ENCODE peak calls at places on chromosomes 7 and 10, in eight cellular contexts. O is fibroblast of pulmonary artery, X is gastrocnemius medialis, S is fibroblast of villous mesenchyme, B is fibroblast of lung, J is brain microvascular endothelial cell, G is AG04450, R is HepG2. M is an unnamed sample.

GRCh38 chr7:132656846-132657776 is 80.8 kb upstream of the PLXNA4 start:
- DNase-seq in O (peak; percentile 30), X (no peak), S (no peak), B (no peak), J (no peak), G (no peak), R (no peak), M (no peak)

GRCh38 chr10:82813856-82814255 is 938.9 kb downstream of the NRG3 start:
- DNase-seq in O (peak; percentile 6), X (no peak), S (peak; percentile 18), B (peak; percentile 72), J (no peak), G (no peak), R (peak; percentile 2), M (peak; percentile 47)

GRCh38 chr10:71072146-71072819 is 140.1 kb upstream of the UNC5B start:
- DNase-seq in O (no peak), X (no peak), S (no peak), B (no peak), J (no peak), G (no peak), R (no peak), M (no peak)

GRCh38 chr7:107180378-107180777 is 11.6 kb downstream of the HBP1 start:
- DNase-seq in O (peak; percentile 95), X (no peak), S (peak; percentile 91), B (peak; percentile 69), J (peak; percentile 62), G (peak; percentile 75), R (peak; percentile 22), M (peak; percentile 71)

GRCh38 chr7:87000344-87000743 is 59.1 kb downstream of the ELAPOR2 start:
- DNase-seq in O (no peak), X (no peak), S (no peak), B (no peak), J (no peak), G (no peak), R (no peak), M (no peak)

GRCh38 chr10:112689327-112689726 is 242.3 kb downstream of the VTI1A start:
- DNase-seq in O (peak; percentile 33), X (no peak), S (peak; percentile 25), B (peak; percentile 5), J (no peak), G (no peak), R (peak; percentile 16), M (no peak)

GRCh38 chr7:88759956-88760515 is 536 bp downstream of the ZNF804B start:
- DNase-seq in O (no peak), X (no peak), S (no peak), B (no peak), J (no peak), G (no peak), R (no peak), M (peak; percentile 4)

GRCh38 chr10:80280071-80280800 is 9.2 kb downstream of the MAT1A start:
- DNase-seq in O (no peak), X (no peak), S (no peak), B (no peak), J (no peak), G (no peak), R (no peak), M (no peak)

GRCh38 chr10:46287846-46288480 is 1.2 kb downstream of the ANTXRL start:
- DNase-seq in O (no peak), X (no peak), S (no peak), B (no peak), J (no peak), G (no peak), R (no peak), M (no peak)

GRCh38 chr7:39979406-39980073 is 29.5 kb downstream of the CDK13 start:
- DNase-seq in O (no peak), X (no peak), S (no peak), B (no peak), J (no peak), G (no peak), R (no peak), M (no peak)

GRCh38 chr7:95658676-95659075 is 62.4 kb upstream of the PDK4 start:
- DNase-seq in O (no peak), X (peak; percentile 16), S (no peak), B (no peak), J (no peak), G (no peak), R (no peak), M (no peak)

GRCh38 chr7:125563964-125564529 is 634.4 kb upstream of the POT1 start:
- DNase-seq in O (no peak), X (no peak), S (no peak), B (no peak), J (peak; percentile 12), G (no peak), R (no peak), M (no peak)

GRCh38 chr7:112207106-112207592 is 654 bp downstream of the ZNF277 start:
- DNase-seq in O (no peak), X (no peak), S (peak; percentile 27), B (no peak), J (no peak), G (no peak), R (no peak), M (no peak)

GRCh38 chr10:84783386-84783785 is 455.0 kb downstream of the CCSER2 start:
- DNase-seq in O (peak; percentile 12), X (no peak), S (peak; percentile 1), B (peak; percentile 24), J (peak; percentile 49), G (no peak), R (peak; percentile 17), M (peak; percentile 45)

GRCh38 chr10:26457088-26457487 is 18.9 kb downstream of the APBB1IP start:
- DNase-seq in O (no peak), X (no peak), S (no peak), B (no peak), J (no peak), G (no peak), R (no peak), M (no peak)

GRCh38 chr10:44743539-44743938 is 167.6 kb upstream of the TMEM72 start:
- DNase-seq in O (no peak), X (no peak), S (no peak), B (no peak), J (no peak), G (no peak), R (no peak), M (no peak)

GRCh38 chr7:37285701-37286475 is 162.8 kb downstream of the ELMO1 start:
- DNase-seq in O (peak; percentile 3), X (no peak), S (no peak), B (no peak), J (no peak), G (no peak), R (no peak), M (no peak)

GRCh38 chr10:80100861-80101695 is 22.6 kb downstream of the TMEM254 start:
- DNase-seq in O (no peak), X (no peak), S (no peak), B (no peak), J (no peak), G (no peak), R (no peak), M (no peak)

GRCh38 chr10:103967433-103968142 is 648 bp downstream of the SLK start:
- DNase-seq in O (peak; percentile 24), X (no peak), S (no peak), B (peak; percentile 25), J (no peak), G (no peak), R (no peak), M (peak; percentile 34)

GRCh38 chr7:151035902-151036301 is 7.7 kb downstream of the ABCB8 start:
- DNase-seq in O (no peak), X (no peak), S (no peak), B (no peak), J (no peak), G (no peak), R (no peak), M (no peak)

GRCh38 chr7:151420144-151420543 is 10.3 kb upstream of the WDR86 start:
- DNase-seq in O (no peak), X (peak; percentile 1), S (no peak), B (peak; percentile 47), J (no peak), G (no peak), R (no peak), M (no peak)

GRCh38 chr10:14654821-14655382 is 119.8 kb downstream of the FAM107B start:
- DNase-seq in O (no peak), X (no peak), S (no peak), B (no peak), J (no peak), G (no peak), R (no peak), M (no peak)

GRCh38 chr10:133128126-133129081 is 31.6 kb upstream of the KNDC1 start:
- DNase-seq in O (no peak), X (no peak), S (no peak), B (no peak), J (no peak), G (no peak), R (no peak), M (no peak)

GRCh38 chr7:29309041-29309860 is 114.7 kb downstream of the CHN2 start:
- DNase-seq in O (no peak), X (no peak), S (no peak), B (no peak), J (no peak), G (no peak), R (peak; percentile 28), M (no peak)
- TF ChIP-seq CTCF in O (peak; percentile 22), X (no peak), S (no peak), B (peak; percentile 5), J (peak; percentile 40), G (no peak), R (peak; percentile 63), M (peak; percentile 34)

GRCh38 chr10:97771055-97771811 is 566 bp downstream of the SFRP5 start:
- DNase-seq in O (peak; percentile 18), X (no peak), S (peak; percentile 7), B (peak; percentile 45), J (peak; percentile 11), G (no peak), R (no peak), M (peak; percentile 18)

GRCh38 chr10:97773096-97773495 is 1.3 kb upstream of the SFRP5 start:
- DNase-seq in O (no peak), X (no peak), S (no peak), B (no peak), J (no peak), G (no peak), R (no peak), M (no peak)

GRCh38 chr10:97770265-97770664 is 1.5 kb downstream of the SFRP5 start:
- DNase-seq in O (no peak), X (no peak), S (no peak), B (no peak), J (no peak), G (no peak), R (no peak), M (no peak)

GRCh38 chr10:97774811-97775294 is 3.1 kb upstream of the SFRP5 start:
- DNase-seq in O (no peak), X (no peak), S (no peak), B (no peak), J (no peak), G (no peak), R (peak; percentile 84), M (no peak)

GRCh38 chr10:97771913-97772823 is at the start of gene SFRP5:
- DNase-seq in O (no peak), X (no peak), S (no peak), B (no peak), J (no peak), G (no peak), R (no peak), M (no peak)
- H3K4me3 ChIP-seq in O (no peak within 1 kb of the TSS), X (peak within 1 kb of the TSS; percentile 33), S (no peak within 1 kb of the TSS), B (no peak within 1 kb of the TSS), J (peak within 1 kb of the TSS; percentile 30), G (peak within 1 kb of the TSS; percentile 17), R (peak within 1 kb of the TSS; percentile 47), M (no peak within 1 kb of the TSS)

GRCh38 chr10:63865210-63865609 is 344.0 kb downstream of the REEP3 start:
- DNase-seq in O (no peak), X (no peak), S (no peak), B (no peak), J (no peak), G (no peak), R (no peak), M (no peak)
- TF ChIP-seq CTCF in O (no peak), X (no peak), S (no peak), B (no peak), J (no peak), G (peak; percentile 11), R (no peak), M (no peak)

GRCh38 chr7:47734287-47734948 is 152.5 kb upstream of the TNS3 start:
- DNase-seq in O (no peak), X (no peak), S (no peak), B (no peak), J (no peak), G (no peak), R (peak; percentile 100), M (no peak)
- H3K4me3 ChIP-seq in O (no peak overlapping the region), X (no peak overlapping the region), S (no peak overlapping the region), B (no peak overlapping the region), J (no peak overlapping the region), G (no peak overlapping the region), R (no peak overlapping the region), M (no peak overlapping the region)

M was measured in astrocyte of the spinal cord.